ENCODE peak calls at places on chromosomes 7 and 10, in six cellular contexts. One of them, this sample, is unnamed.

GRCh38 chr10:3435671-3436070 is 263.1 kb upstream of the PITRM1 start:
- DNase-seq in nephron progenitor cell: no peak
- DNase-seq in lower leg skin: no peak
- DNase-seq in AG04449: no peak
- DNase-seq in heart right ventricle: no peak
- DNase-seq in WTC11: no peak
- DNase-seq in this sample: no peak

GRCh38 chr10:7789390-7789789 is 1.4 kb downstream of the ATP5F1C start:
- DNase-seq in AG04449: no peak
- DNase-seq in lower leg skin: no peak
- DNase-seq in WTC11: no peak
- DNase-seq in nephron progenitor cell: peak
- DNase-seq in heart right ventricle: peak
- DNase-seq in this sample: no peak

GRCh38 chr7:31633454-31633853 is 53.6 kb upstream of the PPP1R17 start:
- DNase-seq in heart right ventricle: no peak
- DNase-seq in lower leg skin: no peak
- DNase-seq in nephron progenitor cell: no peak
- DNase-seq in AG04449: no peak
- DNase-seq in WTC11: no peak
- DNase-seq in this sample: no peak

GRCh38 chr7:47600199-47601118 is 18.5 kb upstream of the TNS3 start:
- DNase-seq in WTC11: no peak
- DNase-seq in heart right ventricle: no peak
- DNase-seq in lower leg skin: no peak
- DNase-seq in AG04449: no peak
- DNase-seq in nephron progenitor cell: no peak
- DNase-seq in this sample: no peak

GRCh38 chr7:95102662-95103061 is 195.3 kb downstream of the PPP1R9A start:
- DNase-seq in lower leg skin: no peak
- DNase-seq in heart right ventricle: no peak
- DNase-seq in nephron progenitor cell: no peak
- DNase-seq in AG04449: no peak
- DNase-seq in WTC11: no peak
- DNase-seq in this sample: no peak

GRCh38 chr10:3018247-3018646 is 49.1 kb upstream of the PFKP start:
- DNase-seq in WTC11: no peak
- DNase-seq in lower leg skin: no peak
- DNase-seq in nephron progenitor cell: no peak
- DNase-seq in heart right ventricle: no peak
- DNase-seq in AG04449: no peak
- DNase-seq in this sample: no peak

GRCh38 chr7:25968205-25968993 is 183.6 kb upstream of the NFE2L3 start:
- DNase-seq in AG04449: no peak
- DNase-seq in lower leg skin: no peak
- DNase-seq in heart right ventricle: no peak
- DNase-seq in nephron progenitor cell: no peak
- DNase-seq in WTC11: no peak
- DNase-seq in this sample: peak

GRCh38 chr10:17199351-17199804 is 2.1 kb downstream of the TRDMT1 start:
- DNase-seq in heart right ventricle: no peak
- DNase-seq in AG04449: no peak
- DNase-seq in nephron progenitor cell: no peak
- DNase-seq in WTC11: no peak
- DNase-seq in lower leg skin: no peak
- DNase-seq in this sample: no peak

GRCh38 chr7:43302773-43303172 is 190.3 kb downstream of the HECW1 start:
- DNase-seq in AG04449: no peak
- DNase-seq in nephron progenitor cell: no peak
- DNase-seq in WTC11: no peak
- DNase-seq in heart right ventricle: no peak
- DNase-seq in lower leg skin: no peak
- DNase-seq in this sample: no peak

GRCh38 chr7:24192053-24192452 is 91.9 kb upstream of the NPY start:
- DNase-seq in nephron progenitor cell: no peak
- DNase-seq in WTC11: no peak
- DNase-seq in AG04449: peak
- DNase-seq in lower leg skin: no peak
- DNase-seq in heart right ventricle: no peak
- DNase-seq in this sample: no peak

GRCh38 chr10:72011976-72012512 is 47.8 kb downstream of the CHST3 start:
- DNase-seq in heart right ventricle: no peak
- DNase-seq in WTC11: no peak
- DNase-seq in AG04449: no peak
- DNase-seq in nephron progenitor cell: no peak
- DNase-seq in lower leg skin: no peak
- DNase-seq in this sample: no peak

GRCh38 chr7:133364959-133365680 is 112.2 kb downstream of the EXOC4 start:
- DNase-seq in WTC11: no peak
- DNase-seq in nephron progenitor cell: no peak
- DNase-seq in AG04449: no peak
- DNase-seq in heart right ventricle: no peak
- DNase-seq in lower leg skin: no peak
- DNase-seq in this sample: no peak

GRCh38 chr10:72173635-72174296 is 42.0 kb upstream of the ANAPC16 start:
- DNase-seq in WTC11: no peak
- DNase-seq in heart right ventricle: no peak
- DNase-seq in AG04449: no peak
- DNase-seq in nephron progenitor cell: peak
- DNase-seq in lower leg skin: no peak
- DNase-seq in this sample: no peak

GRCh38 chr7:16850772-16851466 is 30.9 kb downstream of the AGR3 start:
- DNase-seq in AG04449: no peak
- DNase-seq in lower leg skin: no peak
- DNase-seq in WTC11: peak
- DNase-seq in nephron progenitor cell: no peak
- DNase-seq in heart right ventricle: no peak
- DNase-seq in this sample: peak

GRCh38 chr7:2321020-2321419 is 6.8 kb upstream of the SNX8 start:
- DNase-seq in lower leg skin: no peak
- DNase-seq in WTC11: peak
- DNase-seq in heart right ventricle: no peak
- DNase-seq in nephron progenitor cell: no peak
- DNase-seq in AG04449: no peak
- DNase-seq in this sample: no peak

GRCh38 chr10:2938869-2939268 is 128.5 kb upstream of the PFKP start:
- DNase-seq in heart right ventricle: no peak
- DNase-seq in AG04449: no peak
- DNase-seq in WTC11: no peak
- DNase-seq in lower leg skin: no peak
- DNase-seq in nephron progenitor cell: no peak
- DNase-seq in this sample: no peak

GRCh38 chr10:95758351-95759025 is 2.5 kb downstream of the ENTPD1 start:
- DNase-seq in WTC11: no peak
- DNase-seq in AG04449: no peak
- DNase-seq in lower leg skin: no peak
- DNase-seq in nephron progenitor cell: no peak
- DNase-seq in heart right ventricle: no peak
- DNase-seq in this sample: no peak

GRCh38 chr7:151875862-151876111 is 1.1 kb downstream of the PRKAG2 start:
- DNase-seq in AG04449: no peak
- DNase-seq in heart right ventricle: no peak
- DNase-seq in lower leg skin: no peak
- DNase-seq in nephron progenitor cell: no peak
- DNase-seq in WTC11: no peak
- DNase-seq in this sample: no peak

GRCh38 chr7:25359471-25360059 is 131.3 kb upstream of the NPVF start:
- DNase-seq in WTC11: no peak
- DNase-seq in nephron progenitor cell: no peak
- DNase-seq in AG04449: no peak
- DNase-seq in heart right ventricle: no peak
- DNase-seq in lower leg skin: no peak
- DNase-seq in this sample: no peak

GRCh38 chr7:28623863-28624262 is 211.5 kb downstream of the CREB5 start:
- DNase-seq in heart right ventricle: no peak
- DNase-seq in nephron progenitor cell: no peak
- DNase-seq in AG04449: no peak
- DNase-seq in lower leg skin: no peak
- DNase-seq in WTC11: no peak
- DNase-seq in this sample: no peak

GRCh38 chr10:60654813-60655464 is 123.3 kb upstream of the CDK1 start:
- DNase-seq in heart right ventricle: no peak
- DNase-seq in AG04449: no peak
- DNase-seq in WTC11: no peak
- DNase-seq in nephron progenitor cell: no peak
- DNase-seq in lower leg skin: no peak
- DNase-seq in this sample: no peak

GRCh38 chr7:77570330-77571011 is 33.4 kb downstream of the PTPN12 start:
- DNase-seq in WTC11: no peak
- DNase-seq in AG04449: peak
- DNase-seq in nephron progenitor cell: no peak
- DNase-seq in lower leg skin: no peak
- DNase-seq in heart right ventricle: no peak
- DNase-seq in this sample: no peak

GRCh38 chr7:28433604-28434254 is 21.4 kb downstream of the CREB5 start:
- DNase-seq in nephron progenitor cell: no peak
- DNase-seq in WTC11: peak
- DNase-seq in AG04449: no peak
- DNase-seq in lower leg skin: no peak
- DNase-seq in heart right ventricle: peak
- DNase-seq in this sample: no peak

GRCh38 chr7:11232462-11232861 is 258.8 kb downstream of the PHF14 start:
- DNase-seq in lower leg skin: no peak
- DNase-seq in heart right ventricle: no peak
- DNase-seq in nephron progenitor cell: no peak
- DNase-seq in WTC11: no peak
- DNase-seq in AG04449: no peak
- DNase-seq in this sample: no peak

GRCh38 chr7:620885-621284 is 101.2 kb upstream of the PDGFA start:
- DNase-seq in AG04449: no peak
- DNase-seq in heart right ventricle: no peak
- DNase-seq in WTC11: no peak
- DNase-seq in lower leg skin: no peak
- DNase-seq in nephron progenitor cell: no peak
- DNase-seq in this sample: no peak

GRCh38 chr7:105911961-105912575 is 35.7 kb upstream of the ATXN7L1 start:
- DNase-seq in AG04449: no peak
- DNase-seq in heart right ventricle: no peak
- DNase-seq in nephron progenitor cell: no peak
- DNase-seq in lower leg skin: no peak
- DNase-seq in WTC11: no peak
- DNase-seq in this sample: no peak

GRCh38 chr10:11170993-11171416 is 153.3 kb downstream of the CELF2 start:
- DNase-seq in AG04449: no peak
- DNase-seq in WTC11: no peak
- DNase-seq in nephron progenitor cell: no peak
- DNase-seq in heart right ventricle: no peak
- DNase-seq in lower leg skin: no peak
- DNase-seq in this sample: no peak

GRCh38 chr10:51960494-51960895 is 261.1 kb upstream of the CSTF2T start:
- DNase-seq in AG04449: no peak
- DNase-seq in heart right ventricle: peak
- DNase-seq in nephron progenitor cell: peak
- DNase-seq in WTC11: no peak
- DNase-seq in lower leg skin: no peak
- DNase-seq in this sample: no peak

GRCh38 chr7:7972128-7972527 is 3.5 kb downstream of the GLCCI1 start:
- DNase-seq in lower leg skin: no peak
- DNase-seq in nephron progenitor cell: peak
- DNase-seq in heart right ventricle: no peak
- DNase-seq in WTC11: no peak
- DNase-seq in AG04449: no peak
- DNase-seq in this sample: no peak

GRCh38 chr10:66215005-66215404 is 710.8 kb upstream of the LRRTM3 start:
- DNase-seq in WTC11: peak
- DNase-seq in AG04449: no peak
- DNase-seq in lower leg skin: no peak
- DNase-seq in heart right ventricle: no peak
- DNase-seq in nephron progenitor cell: no peak
- DNase-seq in this sample: no peak
- TF ChIP-seq CTCF in WTC11: no peak
- TF ChIP-seq CTCF in AG04449: no peak
- TF ChIP-seq CTCF in lower leg skin: no peak
- TF ChIP-seq CTCF in heart right ventricle: no peak
- TF ChIP-seq CTCF in nephron progenitor cell: peak
- TF ChIP-seq CTCF in this sample: no peak

GRCh38 chr7:100585511-100586265 is at the start of gene LRCH4:
- DNase-seq in heart right ventricle: no peak
- DNase-seq in AG04449: no peak
- DNase-seq in nephron progenitor cell: no peak
- DNase-seq in WTC11: peak
- DNase-seq in lower leg skin: peak
- DNase-seq in this sample: peak

GRCh38 chr7:100586266-100587025 is at the start of gene FBXO24:
- DNase-seq in WTC11: peak
- DNase-seq in AG04449: peak
- DNase-seq in heart right ventricle: peak
- DNase-seq in lower leg skin: peak
- DNase-seq in nephron progenitor cell: peak
- DNase-seq in this sample: peak

GRCh38 chr7:100590077-100590737 is 4.1 kb downstream of the FBXO24 start:
- DNase-seq in WTC11: no peak
- DNase-seq in heart right ventricle: peak
- DNase-seq in lower leg skin: no peak
- DNase-seq in AG04449: no peak
- DNase-seq in nephron progenitor cell: no peak
- DNase-seq in this sample: peak

GRCh38 chr7:100589341-100589935 is 3.3 kb downstream of the FBXO24 start:
- DNase-seq in heart right ventricle: no peak
- DNase-seq in lower leg skin: no peak
- DNase-seq in AG04449: no peak
- DNase-seq in nephron progenitor cell: peak
- DNase-seq in WTC11: peak
- DNase-seq in this sample: peak

GRCh38 chr7:100588438-100588837 is 2.3 kb downstream of the FBXO24 start:
- DNase-seq in lower leg skin: no peak
- DNase-seq in nephron progenitor cell: no peak
- DNase-seq in heart right ventricle: no peak
- DNase-seq in WTC11: no peak
- DNase-seq in AG04449: no peak
- DNase-seq in this sample: peak
- TF ChIP-seq CTCF in lower leg skin: no peak
- TF ChIP-seq CTCF in nephron progenitor cell: no peak
- TF ChIP-seq CTCF in heart right ventricle: peak
- TF ChIP-seq CTCF in WTC11: no peak
- TF ChIP-seq CTCF in AG04449: peak
- TF ChIP-seq CTCF in this sample: peak

GRCh38 chr7:85191383-85191782 is 4.5 kb upstream of the SEMA3D start:
- DNase-seq in WTC11: no peak
- DNase-seq in lower leg skin: no peak
- DNase-seq in heart right ventricle: no peak
- DNase-seq in AG04449: no peak
- DNase-seq in nephron progenitor cell: no peak
- DNase-seq in this sample: no peak
- TF ChIP-seq CTCF in WTC11: no peak
- TF ChIP-seq CTCF in lower leg skin: no peak
- TF ChIP-seq CTCF in heart right ventricle: no peak
- TF ChIP-seq CTCF in AG04449: peak
- TF ChIP-seq CTCF in nephron progenitor cell: no peak
- TF ChIP-seq CTCF in this sample: no peak

DNA sequence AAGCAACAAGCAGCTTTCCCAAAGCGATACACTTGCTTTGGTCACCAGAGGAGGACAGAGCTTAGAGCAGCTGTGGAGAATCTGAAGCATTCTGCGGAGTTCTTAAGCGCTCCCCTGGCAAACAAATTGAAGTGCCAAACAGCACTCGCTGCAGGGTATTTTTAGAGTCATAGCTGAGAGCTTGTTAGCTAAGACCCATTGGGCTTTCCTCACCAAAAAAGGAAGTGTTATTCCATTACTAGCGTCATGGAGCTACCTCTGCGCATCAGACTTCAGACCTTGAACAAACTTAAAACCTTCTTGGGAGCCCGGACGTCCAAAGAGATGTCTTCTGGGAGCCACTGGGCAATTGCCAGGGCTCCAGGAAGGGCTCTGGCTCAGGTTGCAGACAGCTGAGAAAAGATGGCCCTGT is 23.2 kb upstream of the BMPR1A start:
- DNase-seq in WTC11: no peak
- DNase-seq in lower leg skin: no peak
- DNase-seq in AG04449: no peak
- DNase-seq in heart right ventricle: peak
- DNase-seq in nephron progenitor cell: no peak
- DNase-seq in this sample: no peak
- TF ChIP-seq CTCF in WTC11: no peak
- TF ChIP-seq CTCF in lower leg skin: no peak
- TF ChIP-seq CTCF in AG04449: no peak
- TF ChIP-seq CTCF in heart right ventricle: peak
- TF ChIP-seq CTCF in nephron progenitor cell: no peak
- TF ChIP-seq CTCF in this sample: no peak